ENCODE peak calls at places on chromosomes 1 and 21, in ten cellular contexts. I, Z, H, J, U, M, D, G, F and P are unnamed samples.

GRCh38 chr21:16572032-16572431 is 842.2 kb downstream of the USP25 start:
- DNase-seq in U (no peak), I (no peak), G (peak; percentile 21), F (no peak), D (no peak), M (no peak), H (no peak), J (no peak), Z (no peak), P (peak; percentile 19)

GRCh38 chr1:217004776-217005436 is 281.7 kb upstream of the ESRRG start:
- DNase-seq in M (no peak), F (no peak), I (no peak), G (no peak), Z (no peak), H (no peak), D (no peak), J (no peak), U (no peak), P (no peak)

GRCh38 chr1:119141020-119141424 is 569 bp upstream of the WARS2 start:
- DNase-seq in I (no peak), Z (no peak), M (no peak), F (no peak), J (no peak), D (no peak), U (peak; percentile 23), G (peak; percentile 15), H (peak; percentile 82), P (no peak)

GRCh38 chr1:10507111-10507879 is 32.5 kb downstream of the PEX14 start:
- DNase-seq in G (peak; percentile 91), D (peak; percentile 56), J (peak; percentile 70), M (peak; percentile 84), Z (no peak), U (peak; percentile 40), F (peak; percentile 77), I (peak; percentile 93), H (peak; percentile 69), P (peak; percentile 72)

GRCh38 chr1:84603941-84604830 is 29.9 kb upstream of the CTBS start:
- DNase-seq in G (peak; percentile 93), D (no peak), M (no peak), J (no peak), Z (no peak), I (no peak), F (peak; percentile 92), U (no peak), H (peak; percentile 16), P (peak; percentile 96)

GRCh38 chr21:22575165-22575584 is 1577.0 kb downstream of the NCAM2 start:
- DNase-seq in F (peak; percentile 59), I (peak; percentile 62), J (no peak), H (peak; percentile 78), U (no peak), D (no peak), Z (no peak), G (no peak), M (peak; percentile 73), P (no peak)

GRCh38 chr1:204251926-204252689 is 38.3 kb upstream of the GOLT1A start:
- DNase-seq in G (no peak), Z (no peak), M (no peak), F (no peak), J (no peak), I (no peak), H (no peak), U (no peak), D (no peak), P (no peak)

GRCh38 chr1:83055391-83056170 is 943.4 kb downstream of the TTLL7 start:
- DNase-seq in H (no peak), I (no peak), U (no peak), D (no peak), G (peak; percentile 9), F (no peak), Z (no peak), J (no peak), M (no peak), P (peak; percentile 62)

GRCh38 chr1:119008483-119009299 is 20.5 kb upstream of the TBX15 start:
- DNase-seq in D (peak; percentile 4), I (peak; percentile 78), H (peak; percentile 66), Z (no peak), U (no peak), G (peak; percentile 63), F (peak; percentile 72), M (peak; percentile 40), J (no peak), P (peak; percentile 32)

GRCh38 chr1:87024936-87025537 is 110.6 kb downstream of the HS2ST1 start:
- DNase-seq in D (peak; percentile 7), J (peak; percentile 3), H (peak; percentile 79), M (peak; percentile 80), I (peak; percentile 49), U (no peak), F (peak; percentile 45), G (peak; percentile 59), Z (no peak), P (peak; percentile 30)

GRCh38 chr1:207830788-207831187 is 78.9 kb downstream of the CD46 start:
- DNase-seq in Z (peak; percentile 78), F (no peak), H (no peak), G (no peak), M (no peak), D (peak; percentile 19), I (no peak), J (no peak), U (no peak), P (no peak)

GRCh38 chr1:172154571-172154970 is 265.9 kb upstream of the C1orf105 start:
- DNase-seq in H (no peak), U (no peak), F (peak; percentile 39), G (peak; percentile 76), I (no peak), Z (no peak), M (no peak), D (no peak), J (no peak), P (peak; percentile 68)

GRCh38 chr1:6141601-6142000 is 38.5 kb downstream of the CHD5 start:
- DNase-seq in F (peak; percentile 43), M (peak; percentile 31), I (no peak), G (no peak), U (no peak), J (peak; percentile 2), D (no peak), H (no peak), Z (no peak), P (peak; percentile 30)

GRCh38 chr21:21074305-21074704 is 76.1 kb downstream of the NCAM2 start:
- DNase-seq in G (no peak), F (no peak), U (no peak), I (no peak), M (no peak), Z (no peak), H (no peak), J (no peak), D (no peak), P (no peak)

GRCh38 chr21:39094847-39095525 is 88.3 kb downstream of the PSMG1 start:
- DNase-seq in M (no peak), H (no peak), Z (no peak), D (no peak), F (peak; percentile 72), U (no peak), J (no peak), G (peak; percentile 58), I (no peak), P (no peak)

GRCh38 chr1:226679853-226680516 is 59.1 kb downstream of the ITPKB start:
- DNase-seq in J (peak; percentile 67), G (peak; percentile 88), H (no peak), D (peak; percentile 78), F (peak; percentile 89), Z (peak; percentile 95), U (peak; percentile 77), I (no peak), M (no peak), P (no peak)

GRCh38 chr1:180793451-180793850 is 119.2 kb upstream of the KIAA1614 start:
- DNase-seq in U (no peak), Z (no peak), H (no peak), F (no peak), D (no peak), I (no peak), G (no peak), M (no peak), J (no peak), P (no peak)